ENCODE peak calls at places on chromosomes 6 and 20, in eight cellular contexts. One of them, this sample, is unnamed.

GRCh38 chr6:142942805-142943227 is 2.2 kb downstream of the HIVEP2 start:
- DNase-seq in CD8-positive, alpha-beta T cell: no peak
- DNase-seq in IMR-90: peak; percentile 54
- DNase-seq in SK-N-SH: peak; percentile 36
- DNase-seq in OCI-LY7: peak; percentile 67
- DNase-seq in transverse colon: no peak
- DNase-seq in K562: peak; percentile 36
- DNase-seq in stomach: no peak
- DNase-seq in this sample: no peak

GRCh38 chr6:88443554-88443953 is 277.4 kb upstream of the CNR1 start:
- DNase-seq in IMR-90: no peak
- DNase-seq in K562: no peak
- DNase-seq in stomach: no peak
- DNase-seq in transverse colon: no peak
- DNase-seq in SK-N-SH: no peak
- DNase-seq in OCI-LY7: peak; percentile 24
- DNase-seq in CD8-positive, alpha-beta T cell: no peak
- DNase-seq in this sample: no peak

GRCh38 chr6:298233-299049 is 6.2 kb downstream of the DUSP22 start:
- DNase-seq in SK-N-SH: no peak
- DNase-seq in OCI-LY7: peak; percentile 54
- DNase-seq in stomach: no peak
- DNase-seq in CD8-positive, alpha-beta T cell: no peak
- DNase-seq in transverse colon: no peak
- DNase-seq in K562: no peak
- DNase-seq in IMR-90: no peak
- DNase-seq in this sample: no peak

GRCh38 chr20:24658920-24659660 is 189.7 kb downstream of the SYNDIG1 start:
- DNase-seq in K562: no peak
- DNase-seq in OCI-LY7: no peak
- DNase-seq in transverse colon: no peak
- DNase-seq in CD8-positive, alpha-beta T cell: no peak
- DNase-seq in IMR-90: no peak
- DNase-seq in SK-N-SH: peak; percentile 57
- DNase-seq in stomach: no peak
- DNase-seq in this sample: no peak

GRCh38 chr6:105163186-105163585 is 16.6 kb downstream of the POPDC3 start:
- DNase-seq in K562: no peak
- DNase-seq in CD8-positive, alpha-beta T cell: no peak
- DNase-seq in transverse colon: no peak
- DNase-seq in OCI-LY7: no peak
- DNase-seq in IMR-90: peak; percentile 14
- DNase-seq in SK-N-SH: no peak
- DNase-seq in stomach: no peak
- DNase-seq in this sample: no peak

GRCh38 chr6:91132461-91132860 is 545.6 kb upstream of the MAP3K7 start:
- DNase-seq in CD8-positive, alpha-beta T cell: no peak
- DNase-seq in stomach: no peak
- DNase-seq in OCI-LY7: no peak
- DNase-seq in SK-N-SH: no peak
- DNase-seq in IMR-90: no peak
- DNase-seq in transverse colon: no peak
- DNase-seq in K562: no peak
- DNase-seq in this sample: no peak

GRCh38 chr6:7401103-7401502 is 11.5 kb downstream of the RIOK1 start:
- DNase-seq in IMR-90: peak; percentile 25
- DNase-seq in CD8-positive, alpha-beta T cell: no peak
- DNase-seq in transverse colon: no peak
- DNase-seq in stomach: no peak
- DNase-seq in OCI-LY7: no peak
- DNase-seq in K562: no peak
- DNase-seq in SK-N-SH: no peak
- DNase-seq in this sample: no peak

GRCh38 chr6:132780770-132781371 is 17.6 kb downstream of the SLC18B1 start:
- DNase-seq in SK-N-SH: no peak
- DNase-seq in stomach: no peak
- DNase-seq in IMR-90: peak; percentile 63
- DNase-seq in CD8-positive, alpha-beta T cell: no peak
- DNase-seq in K562: no peak
- DNase-seq in OCI-LY7: peak; percentile 54
- DNase-seq in transverse colon: no peak
- DNase-seq in this sample: no peak

GRCh38 chr20:63215101-63216040 is 560 bp downstream of the YTHDF1 start:
- DNase-seq in transverse colon: peak; percentile 23
- DNase-seq in CD8-positive, alpha-beta T cell: no peak
- DNase-seq in OCI-LY7: peak; percentile 37
- DNase-seq in SK-N-SH: peak; percentile 81
- DNase-seq in IMR-90: peak; percentile 60
- DNase-seq in K562: peak; percentile 63
- DNase-seq in stomach: no peak
- DNase-seq in this sample: peak; percentile 19

GRCh38 chr20:15236812-15237211 is 899.4 kb upstream of the FLRT3 start:
- DNase-seq in CD8-positive, alpha-beta T cell: no peak
- DNase-seq in SK-N-SH: peak; percentile 35
- DNase-seq in stomach: peak; percentile 28
- DNase-seq in K562: no peak
- DNase-seq in OCI-LY7: peak; percentile 4
- DNase-seq in IMR-90: peak; percentile 5
- DNase-seq in transverse colon: peak; percentile 17
- DNase-seq in this sample: peak; percentile 61

GRCh38 chr6:144055121-144055931 is 40.0 kb downstream of the SF3B5 start:
- DNase-seq in OCI-LY7: no peak
- DNase-seq in stomach: no peak
- DNase-seq in CD8-positive, alpha-beta T cell: peak; percentile 72
- DNase-seq in SK-N-SH: no peak
- DNase-seq in transverse colon: no peak
- DNase-seq in K562: no peak
- DNase-seq in IMR-90: no peak
- DNase-seq in this sample: no peak

GRCh38 chr6:71080793-71081192 is 123.9 kb upstream of the B3GAT2 start:
- DNase-seq in IMR-90: peak; percentile 63
- DNase-seq in transverse colon: no peak
- DNase-seq in SK-N-SH: no peak
- DNase-seq in K562: no peak
- DNase-seq in OCI-LY7: no peak
- DNase-seq in CD8-positive, alpha-beta T cell: no peak
- DNase-seq in stomach: no peak
- DNase-seq in this sample: no peak

GRCh38 chr6:134757911-134758361 is 192.0 kb downstream of the ALDH8A1 start:
- DNase-seq in OCI-LY7: no peak
- DNase-seq in CD8-positive, alpha-beta T cell: no peak
- DNase-seq in stomach: no peak
- DNase-seq in transverse colon: no peak
- DNase-seq in K562: no peak
- DNase-seq in IMR-90: no peak
- DNase-seq in SK-N-SH: no peak
- DNase-seq in this sample: no peak

GRCh38 chr6:93105017-93105416 is 314.3 kb downstream of the EPHA7 start:
- DNase-seq in CD8-positive, alpha-beta T cell: no peak
- DNase-seq in OCI-LY7: no peak
- DNase-seq in IMR-90: peak; percentile 60
- DNase-seq in stomach: no peak
- DNase-seq in K562: no peak
- DNase-seq in SK-N-SH: no peak
- DNase-seq in transverse colon: no peak
- DNase-seq in this sample: no peak

GRCh38 chr6:101545171-101545570 is 151.7 kb downstream of the GRIK2 start:
- DNase-seq in SK-N-SH: no peak
- DNase-seq in K562: no peak
- DNase-seq in CD8-positive, alpha-beta T cell: no peak
- DNase-seq in stomach: no peak
- DNase-seq in OCI-LY7: no peak
- DNase-seq in IMR-90: peak; percentile 68
- DNase-seq in transverse colon: no peak
- DNase-seq in this sample: no peak

GRCh38 chr20:57560554-57561355 is at the start of gene PCK1:
- DNase-seq in stomach: peak; percentile 80
- DNase-seq in K562: peak; percentile 66
- DNase-seq in OCI-LY7: no peak
- DNase-seq in CD8-positive, alpha-beta T cell: no peak
- DNase-seq in IMR-90: peak; percentile 1
- DNase-seq in SK-N-SH: no peak
- DNase-seq in transverse colon: peak; percentile 96
- DNase-seq in this sample: peak; percentile 80

GRCh38 chr20:19600042-19600441 is 158.0 kb upstream of the RIN2 start:
- DNase-seq in CD8-positive, alpha-beta T cell: no peak
- DNase-seq in OCI-LY7: no peak
- DNase-seq in transverse colon: no peak
- DNase-seq in K562: no peak
- DNase-seq in IMR-90: no peak
- DNase-seq in SK-N-SH: no peak
- DNase-seq in stomach: no peak
- DNase-seq in this sample: no peak

GRCh38 chr6:35401514-35401913 is 50.6 kb upstream of the FANCE start:
- DNase-seq in IMR-90: no peak
- DNase-seq in OCI-LY7: no peak
- DNase-seq in K562: no peak
- DNase-seq in CD8-positive, alpha-beta T cell: no peak
- DNase-seq in stomach: peak; percentile 89
- DNase-seq in transverse colon: no peak
- DNase-seq in SK-N-SH: no peak
- DNase-seq in this sample: peak; percentile 75

DNA sequence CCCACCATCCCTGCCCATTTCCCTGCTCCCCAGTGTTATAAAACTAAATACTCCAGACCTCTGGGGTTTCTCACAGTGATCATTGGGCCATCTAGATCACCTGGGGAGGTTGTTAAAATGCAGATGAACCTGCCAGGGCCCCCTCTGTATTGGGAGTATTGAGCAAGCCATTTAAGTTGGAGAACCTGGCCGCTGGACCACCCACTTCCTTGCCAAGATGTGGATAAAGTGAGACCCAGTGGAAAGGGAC is 1.5 kb downstream of the ID1 start:
- DNase-seq in OCI-LY7: no peak
- DNase-seq in transverse colon: peak; percentile 27
- DNase-seq in CD8-positive, alpha-beta T cell: no peak
- DNase-seq in K562: no peak
- DNase-seq in IMR-90: no peak
- DNase-seq in stomach: no peak
- DNase-seq in SK-N-SH: no peak
- DNase-seq in this sample: no peak
- H3K4me3 ChIP-seq in OCI-LY7: peak overlapping the region; percentile 70
- H3K4me3 ChIP-seq in transverse colon: peak overlapping the region; percentile 74
- H3K4me3 ChIP-seq in CD8-positive, alpha-beta T cell: no peak overlapping the region
- H3K4me3 ChIP-seq in K562: peak overlapping the region; percentile 94
- H3K4me3 ChIP-seq in IMR-90: peak overlapping the region; percentile 66
- H3K4me3 ChIP-seq in stomach: peak overlapping the region; percentile 78
- H3K4me3 ChIP-seq in SK-N-SH: peak overlapping the region; percentile 80
- H3K4me3 ChIP-seq in this sample: no peak overlapping the region

DNA sequence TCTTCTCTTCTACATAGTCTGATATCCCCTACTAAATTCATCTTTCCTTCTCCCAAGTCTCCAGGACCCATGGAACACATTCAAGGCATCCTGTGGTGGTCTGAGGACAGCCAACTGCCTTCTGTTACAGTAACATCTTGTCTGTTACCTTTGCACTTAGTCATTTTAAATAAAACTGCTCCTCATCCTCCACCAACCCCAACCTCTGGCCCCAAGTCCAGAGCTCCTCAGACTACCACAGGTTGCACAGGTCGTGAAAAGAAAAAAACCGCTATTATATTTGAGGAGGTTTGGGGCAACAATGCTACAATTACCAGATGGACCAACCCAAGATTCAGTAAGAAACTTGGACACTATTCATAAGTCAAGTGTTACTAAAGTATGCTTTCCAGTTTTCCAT is 49.9 kb downstream of the MAN1A1 start:
- DNase-seq in SK-N-SH: no peak
- DNase-seq in CD8-positive, alpha-beta T cell: no peak
- DNase-seq in IMR-90: no peak
- DNase-seq in transverse colon: no peak
- DNase-seq in OCI-LY7: no peak
- DNase-seq in stomach: no peak
- DNase-seq in K562: no peak
- DNase-seq in this sample: no peak
- H3K4me1 ChIP-seq in SK-N-SH: no peaks in the 10 kb centered on the region
- H3K4me1 ChIP-seq in CD8-positive, alpha-beta T cell: no peaks in the 10 kb centered on the region
- H3K4me1 ChIP-seq in IMR-90: no peaks in the 10 kb centered on the region
- H3K4me1 ChIP-seq in transverse colon: no peaks in the 10 kb centered on the region
- H3K4me1 ChIP-seq in OCI-LY7: no peaks in the 10 kb centered on the region
- H3K4me1 ChIP-seq in stomach: peaks cover 25% of the 10 kb centered on the region
- H3K4me1 ChIP-seq in K562: peaks cover 17% of the 10 kb centered on the region
- H3K4me1 ChIP-seq in this sample: peaks cover 36% of the 10 kb centered on the region

GRCh38 chr6:112433457-112433856 is 86.3 kb downstream of the RFPL4B start:
- DNase-seq in IMR-90: no peak
- DNase-seq in SK-N-SH: no peak
- DNase-seq in K562: no peak
- DNase-seq in transverse colon: no peak
- DNase-seq in stomach: no peak
- DNase-seq in OCI-LY7: no peak
- DNase-seq in CD8-positive, alpha-beta T cell: no peak
- DNase-seq in this sample: no peak

GRCh38 chr6:112428477-112428876 is 81.3 kb downstream of the RFPL4B start:
- DNase-seq in SK-N-SH: no peak
- DNase-seq in CD8-positive, alpha-beta T cell: no peak
- DNase-seq in transverse colon: no peak
- DNase-seq in stomach: no peak
- DNase-seq in IMR-90: no peak
- DNase-seq in K562: no peak
- DNase-seq in OCI-LY7: no peak
- DNase-seq in this sample: no peak

GRCh38 chr6:112431803-112432202 is 84.7 kb downstream of the RFPL4B start:
- DNase-seq in IMR-90: no peak
- DNase-seq in SK-N-SH: no peak
- DNase-seq in CD8-positive, alpha-beta T cell: no peak
- DNase-seq in OCI-LY7: no peak
- DNase-seq in K562: no peak
- DNase-seq in stomach: no peak
- DNase-seq in transverse colon: no peak
- DNase-seq in this sample: no peak

GRCh38 chr6:112432853-112433252 is 85.7 kb downstream of the RFPL4B start:
- DNase-seq in transverse colon: no peak
- DNase-seq in IMR-90: peak; percentile 21
- DNase-seq in CD8-positive, alpha-beta T cell: no peak
- DNase-seq in SK-N-SH: no peak
- DNase-seq in stomach: no peak
- DNase-seq in OCI-LY7: no peak
- DNase-seq in K562: no peak
- DNase-seq in this sample: no peak

DNA sequence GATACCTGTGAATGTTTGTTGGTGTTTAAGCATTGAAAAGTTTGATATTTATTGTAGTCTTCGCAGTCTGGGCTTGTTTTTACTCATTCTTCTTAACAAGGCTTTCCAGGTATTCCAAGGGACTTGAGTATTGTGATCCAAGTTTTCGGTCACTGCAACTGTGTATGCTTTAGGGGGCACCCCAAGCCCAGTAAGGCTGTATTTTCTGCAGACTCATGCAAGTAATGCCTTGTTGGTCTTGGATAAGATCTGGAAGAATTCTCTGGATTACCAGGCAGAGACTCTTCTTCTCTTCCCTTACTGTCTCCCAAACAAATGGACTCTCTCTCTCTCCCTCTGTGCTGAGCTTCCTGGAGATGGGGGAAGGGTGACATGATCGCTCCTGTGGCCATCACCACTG is 82.1 kb downstream of the RFPL4B start:
- DNase-seq in CD8-positive, alpha-beta T cell: no peak
- DNase-seq in K562: no peak
- DNase-seq in IMR-90: peak; percentile 53
- DNase-seq in OCI-LY7: no peak
- DNase-seq in stomach: no peak
- DNase-seq in SK-N-SH: no peak
- DNase-seq in transverse colon: no peak
- DNase-seq in this sample: no peak
- TF ChIP-seq CTCF in CD8-positive, alpha-beta T cell: no peak
- TF ChIP-seq CTCF in K562: no peak
- TF ChIP-seq CTCF in IMR-90: peak; percentile 47
- TF ChIP-seq CTCF in OCI-LY7: no peak
- TF ChIP-seq CTCF in stomach: no peak
- TF ChIP-seq CTCF in SK-N-SH: peak; percentile 46
- TF ChIP-seq CTCF in transverse colon: no peak
- TF ChIP-seq CTCF in this sample: peak; percentile 44

GRCh38 chr6:28589952-28590340 is 64.3 kb downstream of the GPX5 start:
- DNase-seq in K562: no peak
- DNase-seq in IMR-90: no peak
- DNase-seq in SK-N-SH: no peak
- DNase-seq in CD8-positive, alpha-beta T cell: no peak
- DNase-seq in OCI-LY7: no peak
- DNase-seq in transverse colon: no peak
- DNase-seq in stomach: no peak
- DNase-seq in this sample: no peak
- H3K4me3 ChIP-seq in K562: no peak overlapping the region
- H3K4me3 ChIP-seq in IMR-90: peak overlapping the region; percentile 35
- H3K4me3 ChIP-seq in SK-N-SH: peak overlapping the region; percentile 33
- H3K4me3 ChIP-seq in CD8-positive, alpha-beta T cell: no peak overlapping the region
- H3K4me3 ChIP-seq in OCI-LY7: no peak overlapping the region
- H3K4me3 ChIP-seq in transverse colon: no peak overlapping the region
- H3K4me3 ChIP-seq in stomach: no peak overlapping the region
- H3K4me3 ChIP-seq in this sample: no peak overlapping the region